ENCODE peak calls at places on chromosome 15, in five cellular contexts. C, Z, B, P and X are unnamed samples.
A peak's percentile ranks its signal among the peaks of the same experiment; 100 is the strongest.

GRCh38 chr15:88983861-88984429 is 70.8 kb upstream of the MFGE8 start:
- DNase-seq in C (no peak), Z (no peak), B (no peak), P (no peak), X (no peak)

GRCh38 chr15:62895139-62895866 is 147.2 kb upstream of the TPM1 start:
- DNase-seq in C (no peak), Z (no peak), B (no peak), P (no peak), X (no peak)

GRCh38 chr15:55802600-55803376 is 59.8 kb upstream of the PRTG start:
- DNase-seq in C (no peak), Z (no peak), B (no peak), P (no peak), X (no peak)

GRCh38 chr15:82874961-82875360 is 65.5 kb downstream of the WHAMM start:
- DNase-seq in C (peak; percentile 32), Z (no peak), B (no peak), P (no peak), X (no peak)

GRCh38 chr15:72482275-72482674 is 8.1 kb downstream of the ARIH1 start:
- DNase-seq in C (no peak), Z (no peak), B (no peak), P (no peak), X (no peak)

GRCh38 chr15:74203914-74204431 is 1.4 kb upstream of the STRA6 start:
- DNase-seq in C (no peak), Z (peak; percentile 25), B (no peak), P (no peak), X (no peak)

GRCh38 chr15:74131618-74132191 is 1.3 kb downstream of the ISLR2 start:
- DNase-seq in C (no peak), Z (no peak), B (no peak), P (no peak), X (no peak)

GRCh38 chr15:55991841-55992768 is 1.3 kb downstream of the NEDD4 start:
- DNase-seq in C (no peak), Z (no peak), B (no peak), P (no peak), X (no peak)

GRCh38 chr15:99105516-99106341 is 849 bp downstream of the SYNM start:
- DNase-seq in C (no peak), Z (peak; percentile 53), B (peak; percentile 41), P (no peak), X (no peak)

GRCh38 chr15:52217186-52217585 is 26.0 kb upstream of the GNB5 start:
- DNase-seq in C (no peak), Z (no peak), B (no peak), P (no peak), X (no peak)

GRCh38 chr15:100627789-100628395 is 25.5 kb downstream of the ASB7 start:
- DNase-seq in C (no peak), Z (peak; percentile 24), B (peak; percentile 69), P (no peak), X (peak; percentile 72)

GRCh38 chr15:48352474-48353072 is 21.3 kb downstream of the DUT start:
- DNase-seq in C (no peak), Z (no peak), B (peak; percentile 52), P (no peak), X (peak; percentile 57)

GRCh38 chr15:89101302-89102191 is 13.3 kb downstream of the ABHD2 start:
- DNase-seq in C (peak; percentile 96), Z (peak; percentile 68), B (no peak), P (no peak), X (no peak)

GRCh38 chr15:67172172-67172571 is 82.3 kb downstream of the AAGAB start:
- DNase-seq in C (no peak), Z (no peak), B (no peak), P (no peak), X (no peak)

GRCh38 chr15:78810377-78811123 is 714 bp downstream of the ADAMTS7 start:
- DNase-seq in C (no peak), Z (peak; percentile 72), B (peak; percentile 51), P (no peak), X (peak; percentile 73)

GRCh38 chr15:63600001-63600645 is 2.9 kb downstream of the FBXL22 start:
- DNase-seq in C (no peak), Z (no peak), B (peak; percentile 20), P (no peak), X (no peak)

GRCh38 chr15:90529369-90530249 is at the start of gene CRTC3:
- DNase-seq in C (peak; percentile 68), Z (peak; percentile 56), B (peak; percentile 44), P (no peak), X (peak; percentile 34)

GRCh38 chr15:100596792-100597191 is 5.2 kb downstream of the LINS1 start:
- DNase-seq in C (peak; percentile 78), Z (no peak), B (no peak), P (peak; percentile 31), X (no peak)

GRCh38 chr15:60821462-60822061 is 342.6 kb upstream of the ICE2 start:
- DNase-seq in C (no peak), Z (no peak), B (no peak), P (no peak), X (no peak)

GRCh38 chr15:47794266-47794914 is 77.1 kb downstream of the SEMA6D start:
- DNase-seq in C (no peak), Z (no peak), B (no peak), P (no peak), X (no peak)

GRCh38 chr15:88257311-88257901 is 867 bp upstream of the NTRK3 start:
- DNase-seq in C (no peak), Z (no peak), B (no peak), P (no peak), X (no peak)

GRCh38 chr15:31365655-31366127 is 39.1 kb downstream of the KLF13 start:
- DNase-seq in C (no peak), Z (peak; percentile 97), B (peak; percentile 35), P (peak; percentile 58), X (peak; percentile 67)

GRCh38 chr15:31261266-31262142 is 65.1 kb upstream of the KLF13 start:
- DNase-seq in C (peak; percentile 62), Z (no peak), B (no peak), P (peak; percentile 20), X (peak; percentile 35)

GRCh38 chr15:100687532-100688215 is 85.3 kb downstream of the ASB7 start:
- DNase-seq in C (no peak), Z (no peak), B (no peak), P (no peak), X (no peak)

GRCh38 chr15:39133201-39133600 is 447.7 kb upstream of the THBS1 start:
- DNase-seq in C (no peak), Z (no peak), B (no peak), P (no peak), X (no peak)

GRCh38 chr15:55402707-55403106 is 5.5 kb downstream of the CCPG1 start:
- DNase-seq in C (no peak), Z (no peak), B (no peak), P (no peak), X (no peak)

GRCh38 chr15:66155065-66155464 is 98.5 kb downstream of the MEGF11 start:
- DNase-seq in C (no peak), Z (no peak), B (no peak), P (no peak), X (no peak)

GRCh38 chr15:77769700-77770099 is 137.0 kb upstream of the LINGO1 start:
- DNase-seq in C (no peak), Z (no peak), B (no peak), P (no peak), X (no peak)

GRCh38 chr15:99143655-99144610 is 39.1 kb downstream of the SYNM start:
- DNase-seq in C (no peak), Z (peak; percentile 73), B (no peak), P (no peak), X (no peak)

GRCh38 chr15:90336705-90337141 is 15.4 kb upstream of the ZNF774 start:
- DNase-seq in C (no peak), Z (no peak), B (no peak), P (no peak), X (no peak)

GRCh38 chr15:98483575-98484130 is 164.7 kb upstream of the IGF1R start:
- DNase-seq in C (no peak), Z (no peak), B (no peak), P (no peak), X (no peak)

GRCh38 chr15:91150492-91151160 is 50.6 kb downstream of the SV2B start:
- DNase-seq in C (no peak), Z (no peak), B (no peak), P (no peak), X (no peak)

GRCh38 chr15:56919708-56920637 is 1.5 kb downstream of the TCF12 start:
- DNase-seq in C (no peak), Z (peak; percentile 19), B (no peak), P (no peak), X (no peak)

GRCh38 chr15:44584162-44584749 is 47.3 kb downstream of the EIF3J start:
- DNase-seq in C (no peak), Z (no peak), B (no peak), P (no peak), X (no peak)

GRCh38 chr15:85142324-85142723 is 160.7 kb downstream of the PDE8A start:
- DNase-seq in C (no peak), Z (no peak), B (no peak), P (no peak), X (no peak)

GRCh38 chr15:85749261-85750151 is 45.2 kb downstream of the KLHL25 start:
- DNase-seq in C (peak; percentile 60), Z (peak; percentile 64), B (no peak), P (peak; percentile 21), X (no peak)

GRCh38 chr15:30953183-30953582 is 38.2 kb downstream of the MTMR10 start:
- DNase-seq in C (no peak), Z (no peak), B (no peak), P (no peak), X (no peak)

GRCh38 chr15:100807028-100807427 is 72.6 kb upstream of the ALDH1A3 start:
- DNase-seq in C (no peak), Z (no peak), B (no peak), P (no peak), X (no peak)

GRCh38 chr15:66210684-66211083 is 42.9 kb downstream of the MEGF11 start:
- DNase-seq in C (no peak), Z (no peak), B (no peak), P (no peak), X (no peak)

GRCh38 chr15:71143373-71144310 is 28.4 kb downstream of the THSD4 start:
- DNase-seq in C (no peak), Z (no peak), B (no peak), P (no peak), X (no peak)
- TF ChIP-seq CTCF in C (no peak), Z (no peak), B (no peak), P (no peak), X (no peak)

GRCh38 chr15:75596703-75597345 is 17.7 kb upstream of the PTPN9 start:
- DNase-seq in C (peak; percentile 6), Z (no peak), B (no peak), P (no peak), X (no peak)
- TF ChIP-seq CTCF in C (no peak), Z (no peak), B (no peak), P (no peak), X (no peak)

GRCh38 chr15:41930221-41930866 is 36.5 kb upstream of the SPTBN5 start:
- DNase-seq in C (no peak), Z (peak; percentile 64), B (no peak), P (no peak), X (no peak)
- TF ChIP-seq CTCF in C (peak; percentile 87), Z (peak; percentile 46), B (no peak), P (no peak), X (no peak)

GRCh38 chr15:80787238-80787805 is 8.2 kb downstream of the CEMIP start:
- DNase-seq in C (no peak), Z (no peak), B (no peak), P (no peak), X (no peak)
- TF ChIP-seq CTCF in C (no peak), Z (no peak), B (no peak), P (no peak), X (no peak)